ENCODE peak calls at places on chromosomes 12 and 14, in eight cellular contexts. E, A, F, I, R, K, P and Q are unnamed samples.

GRCh38 chr12:2335109-2335508 is 282.3 kb downstream of the CACNA1C start:
- DNase-seq in E (no peak), A (no peak), F (peak; percentile 76), I (no peak), R (no peak), K (no peak), P (no peak), Q (peak; percentile 39)

GRCh38 chr12:32270818-32271710 is 128.3 kb upstream of the FGD4 start:
- DNase-seq in E (no peak), A (peak; percentile 63), F (peak; percentile 43), I (no peak), R (no peak), K (no peak), P (no peak), Q (peak; percentile 26)

GRCh38 chr12:130818381-130819247 is 20.4 kb downstream of the STX2 start:
- DNase-seq in E (peak; percentile 86), A (no peak), F (no peak), I (peak; percentile 74), R (peak; percentile 64), K (peak; percentile 90), P (peak; percentile 73), Q (peak; percentile 87)

GRCh38 chr12:2244013-2244861 is 191.4 kb downstream of the CACNA1C start:
- DNase-seq in E (no peak), A (no peak), F (peak; percentile 86), I (no peak), R (no peak), K (peak; percentile 47), P (no peak), Q (peak; percentile 17)

GRCh38 chr14:101005447-101005846 is 101.9 kb upstream of the RTL1 start:
- DNase-seq in E (no peak), A (peak; percentile 64), F (no peak), I (no peak), R (no peak), K (no peak), P (no peak), Q (no peak)

GRCh38 chr14:23434488-23435219 is 806 bp downstream of the MYH7 start:
- DNase-seq in E (peak; percentile 16), A (no peak), F (no peak), I (no peak), R (no peak), K (no peak), P (no peak), Q (no peak)

GRCh38 chr14:100588671-100589070 is 1.5 kb upstream of the BEGAIN start:
- DNase-seq in E (peak; percentile 21), A (no peak), F (no peak), I (no peak), R (no peak), K (peak; percentile 12), P (no peak), Q (peak; percentile 3)

GRCh38 chr14:77059276-77059934 is 30.9 kb upstream of the IRF2BPL start:
- DNase-seq in E (no peak), A (peak; percentile 79), F (peak; percentile 95), I (no peak), R (no peak), K (peak; percentile 61), P (no peak), Q (no peak)

GRCh38 chr14:54314365-54315134 is 82.3 kb upstream of the CDKN3 start:
- DNase-seq in E (no peak), A (no peak), F (no peak), I (no peak), R (no peak), K (no peak), P (no peak), Q (no peak)

GRCh38 chr12:80208081-80208480 is 108.7 kb downstream of the OTOGL start:
- DNase-seq in E (no peak), A (no peak), F (no peak), I (no peak), R (no peak), K (no peak), P (no peak), Q (no peak)

GRCh38 chr12:2051700-2052625 is 824 bp upstream of the CACNA1C start:
- DNase-seq in E (no peak), A (no peak), F (peak; percentile 6), I (no peak), R (no peak), K (no peak), P (peak; percentile 12), Q (peak; percentile 59)

GRCh38 chr12:90827567-90827966 is 127.4 kb downstream of the CCER1 start:
- DNase-seq in E (no peak), A (no peak), F (no peak), I (no peak), R (no peak), K (no peak), P (no peak), Q (no peak)

GRCh38 chr12:71208053-71208685 is 50.4 kb upstream of the TSPAN8 start:
- DNase-seq in E (no peak), A (no peak), F (no peak), I (no peak), R (no peak), K (no peak), P (no peak), Q (no peak)

GRCh38 chr14:50156111-50156510 is 39.7 kb upstream of the VCPKMT start:
- DNase-seq in E (no peak), A (no peak), F (no peak), I (no peak), R (no peak), K (no peak), P (no peak), Q (no peak)

GRCh38 chr14:89504602-89505320 is 87.7 kb upstream of the FOXN3 start:
- DNase-seq in E (no peak), A (no peak), F (peak; percentile 77), I (peak; percentile 63), R (no peak), K (no peak), P (peak; percentile 89), Q (no peak)